ENCODE peak calls at places on chromosomes 1 and 21, in ten cellular contexts. L is activated CD8-positive, alpha-beta T cell treated with anti-CD3 and anti-CD28 coated beads for 36 hours; F is AG04449; X is pancreas; O is activated CD4-positive, alpha-beta T cell treated with anti-CD3 and anti-CD28 coated beads, Interleukin-2, amount 10 ng/mL, durations not matched to agents 24 days and 14 days; Q is type B pancreatic cell; J is NT2/D1; H is fibroblast of gingiva; M is IMR-90; I is AG09309. S is an unnamed sample.

GRCh38 chr1:223423641-223424233 is 30.5 kb downstream of the CCDC185 start:
- DNase-seq in L (no peak), F (no peak), X (no peak), O (no peak), Q (no peak), J (no peak), H (peak), M (peak), I (peak), S (no peak)

GRCh38 chr1:145708063-145708462 is 895 bp upstream of the PDZK1 start:
- DNase-seq in L (no peak), F (no peak), X (no peak), O (no peak), Q (no peak), J (no peak), H (no peak), M (peak), I (no peak), S (no peak)

GRCh38 chr1:1072849-1073742 is 1.0 kb downstream of the RNF223 start:
- DNase-seq in L (no peak), F (no peak), X (no peak), O (no peak), Q (no peak), J (no peak), H (no peak), M (no peak), I (no peak), S (no peak)

GRCh38 chr1:24970926-24971530 is 41.0 kb upstream of the RUNX3 start:
- DNase-seq in L (peak), F (no peak), X (no peak), O (no peak), Q (no peak), J (no peak), H (no peak), M (peak), I (no peak), S (no peak)

GRCh38 chr21:16377120-16377658 is 647.4 kb downstream of the USP25 start:
- DNase-seq in L (no peak), F (no peak), X (no peak), O (no peak), Q (no peak), J (no peak), H (no peak), M (no peak), I (no peak), S (no peak)

GRCh38 chr1:2865571-2866414 is 64.3 kb upstream of the TTC34 start:
- DNase-seq in L (no peak), F (no peak), X (no peak), O (no peak), Q (no peak), J (no peak), H (no peak), M (no peak), I (no peak), S (no peak)

GRCh38 chr1:199859525-199859924 is 168.0 kb upstream of the NR5A2 start:
- DNase-seq in L (no peak), F (peak), X (no peak), O (no peak), Q (no peak), J (no peak), H (peak), M (peak), I (peak), S (peak)

GRCh38 chr1:234893725-234894630 is 234.7 kb downstream of the TOMM20 start:
- DNase-seq in L (peak), F (no peak), X (peak), O (peak), Q (no peak), J (no peak), H (no peak), M (peak), I (peak), S (no peak)

GRCh38 chr1:223707270-223708000 is 4.9 kb upstream of the CAPN2 start:
- DNase-seq in L (no peak), F (peak), X (peak), O (no peak), Q (no peak), J (no peak), H (peak), M (peak), I (peak), S (peak)

GRCh38 chr1:177181631-177182291 is 11.0 kb downstream of the BRINP2 start:
- DNase-seq in L (peak), F (no peak), X (peak), O (peak), Q (peak), J (peak), H (peak), M (peak), I (no peak), S (no peak)

GRCh38 chr21:37460196-37460595 is 93.6 kb downstream of the DYRK1A start:
- DNase-seq in L (no peak), F (no peak), X (no peak), O (no peak), Q (no peak), J (peak), H (no peak), M (no peak), I (no peak), S (no peak)

GRCh38 chr1:206489980-206490534 is 17.3 kb upstream of the RASSF5 start:
- DNase-seq in L (peak), F (no peak), X (peak), O (peak), Q (peak), J (peak), H (peak), M (peak), I (no peak), S (peak)

GRCh38 chr1:231973840-231974239 is 347.2 kb downstream of the DISC1 start:
- DNase-seq in L (peak), F (no peak), X (no peak), O (peak), Q (no peak), J (no peak), H (no peak), M (peak), I (no peak), S (no peak)

GRCh38 chr1:30911061-30911954 is 2.8 kb upstream of the SDC3 start:
- DNase-seq in L (peak), F (no peak), X (peak), O (peak), Q (peak), J (peak), H (peak), M (peak), I (peak), S (peak)

GRCh38 chr21:38400195-38400695 is 98.0 kb downstream of the ERG start:
- DNase-seq in L (no peak), F (no peak), X (no peak), O (no peak), Q (no peak), J (no peak), H (no peak), M (no peak), I (no peak), S (no peak)

GRCh38 chr1:209318302-209319056 is 265.0 kb upstream of the CAMK1G start:
- DNase-seq in L (no peak), F (no peak), X (no peak), O (no peak), Q (no peak), J (no peak), H (no peak), M (peak), I (no peak), S (no peak)

GRCh38 chr1:10958614-10959013 is 53.8 kb upstream of the TARDBP start:
- DNase-seq in L (no peak), F (no peak), X (no peak), O (no peak), Q (no peak), J (no peak), H (no peak), M (no peak), I (no peak), S (no peak)

GRCh38 chr1:186231861-186232436 is 143.1 kb downstream of the TPR start:
- DNase-seq in L (no peak), F (no peak), X (no peak), O (no peak), Q (no peak), J (no peak), H (no peak), M (no peak), I (no peak), S (no peak)

GRCh38 chr1:89451011-89451410 is 73.6 kb upstream of the LRRC8B start:
- DNase-seq in L (peak), F (no peak), X (no peak), O (peak), Q (no peak), J (no peak), H (no peak), M (peak), I (peak), S (no peak)

GRCh38 chr21:44756416-44757185 is 45.0 kb downstream of the UBE2G2 start:
- DNase-seq in L (no peak), F (no peak), X (no peak), O (no peak), Q (no peak), J (no peak), H (no peak), M (no peak), I (no peak), S (no peak)

GRCh38 chr1:205504311-205505075 is at the start of gene CDK18:
- DNase-seq in L (peak), F (no peak), X (peak), O (peak), Q (no peak), J (peak), H (no peak), M (no peak), I (no peak), S (no peak)

GRCh38 chr1:228104526-228105251 is 1.6 kb upstream of the C1orf35 start:
- DNase-seq in L (no peak), F (no peak), X (peak), O (no peak), Q (no peak), J (no peak), H (no peak), M (no peak), I (no peak), S (no peak)

GRCh38 chr1:198771562-198772153 is 132.8 kb downstream of the PTPRC start:
- DNase-seq in L (peak), F (no peak), X (no peak), O (peak), Q (no peak), J (peak), H (peak), M (peak), I (no peak), S (no peak)

GRCh38 chr1:6948861-6949260 is 163.6 kb downstream of the CAMTA1 start:
- DNase-seq in L (no peak), F (no peak), X (no peak), O (no peak), Q (no peak), J (no peak), H (no peak), M (peak), I (no peak), S (no peak)

GRCh38 chr1:53501065-53502005 is 42.1 kb downstream of the DMRTB1 start:
- DNase-seq in L (no peak), F (no peak), X (no peak), O (no peak), Q (no peak), J (no peak), H (no peak), M (no peak), I (no peak), S (no peak)

GRCh38 chr1:10633416-10633815 is 158.7 kb downstream of the PEX14 start:
- DNase-seq in L (no peak), F (no peak), X (no peak), O (no peak), Q (no peak), J (no peak), H (no peak), M (no peak), I (no peak), S (no peak)

GRCh38 chr1:15797614-15798390 is 9.6 kb downstream of the UQCRHL start:
- DNase-seq in L (no peak), F (no peak), X (no peak), O (no peak), Q (no peak), J (no peak), H (no peak), M (peak), I (no peak), S (no peak)

GRCh38 chr1:17197696-17198095 is 7.2 kb upstream of the PADI1 start:
- DNase-seq in L (no peak), F (no peak), X (no peak), O (no peak), Q (peak), J (no peak), H (no peak), M (no peak), I (no peak), S (no peak)

GRCh38 chr1:92961896-92962752 is 862 bp upstream of the DIPK1A start:
- DNase-seq in L (peak), F (no peak), X (no peak), O (peak), Q (no peak), J (peak), H (peak), M (peak), I (peak), S (peak)

S was measured in GM04504.